ENCODE peak calls at places on chromosomes 6 and 20, in nine cellular contexts. One of them, this sample, is unnamed.

GRCh38 chr6:163354085-163354484 is 60.4 kb upstream of the QKI start:
- DNase-seq in brain microvascular endothelial cell: peak; percentile 67
- DNase-seq in A549: no peak
- DNase-seq in tibial nerve: no peak
- DNase-seq in mammary epithelial cell: no peak
- DNase-seq in psoas muscle: no peak
- DNase-seq in left ventricle myocardium inferior: no peak
- DNase-seq in CD8-positive, alpha-beta T cell: no peak
- DNase-seq in Panc1: no peak
- DNase-seq in this sample: no peak

GRCh38 chr6:159654483-159655098 is 38.5 kb downstream of the SOD2 start:
- DNase-seq in brain microvascular endothelial cell: no peak
- DNase-seq in A549: peak; percentile 11
- DNase-seq in tibial nerve: no peak
- DNase-seq in mammary epithelial cell: peak; percentile 24
- DNase-seq in psoas muscle: no peak
- DNase-seq in left ventricle myocardium inferior: no peak
- DNase-seq in CD8-positive, alpha-beta T cell: no peak
- DNase-seq in Panc1: peak; percentile 13
- DNase-seq in this sample: no peak

GRCh38 chr6:143969077-143969476 is 39.0 kb downstream of the PLAGL1 start:
- DNase-seq in brain microvascular endothelial cell: no peak
- DNase-seq in A549: no peak
- DNase-seq in tibial nerve: no peak
- DNase-seq in mammary epithelial cell: no peak
- DNase-seq in psoas muscle: no peak
- DNase-seq in left ventricle myocardium inferior: no peak
- DNase-seq in CD8-positive, alpha-beta T cell: no peak
- DNase-seq in Panc1: no peak
- DNase-seq in this sample: no peak

GRCh38 chr20:51318058-51318960 is 224.2 kb downstream of the NFATC2 start:
- DNase-seq in brain microvascular endothelial cell: peak; percentile 41
- DNase-seq in A549: peak; percentile 32
- DNase-seq in tibial nerve: no peak
- DNase-seq in mammary epithelial cell: no peak
- DNase-seq in psoas muscle: no peak
- DNase-seq in left ventricle myocardium inferior: peak; percentile 21
- DNase-seq in CD8-positive, alpha-beta T cell: peak; percentile 23
- DNase-seq in Panc1: no peak
- DNase-seq in this sample: no peak

GRCh38 chr6:118324081-118324480 is 224.0 kb upstream of the PLN start:
- DNase-seq in brain microvascular endothelial cell: no peak
- DNase-seq in A549: no peak
- DNase-seq in tibial nerve: no peak
- DNase-seq in mammary epithelial cell: peak; percentile 49
- DNase-seq in psoas muscle: no peak
- DNase-seq in left ventricle myocardium inferior: no peak
- DNase-seq in CD8-positive, alpha-beta T cell: no peak
- DNase-seq in Panc1: no peak
- DNase-seq in this sample: no peak

GRCh38 chr20:14829897-14830296 is 492.5 kb upstream of the FLRT3 start:
- DNase-seq in brain microvascular endothelial cell: no peak
- DNase-seq in A549: no peak
- DNase-seq in tibial nerve: no peak
- DNase-seq in mammary epithelial cell: no peak
- DNase-seq in psoas muscle: no peak
- DNase-seq in left ventricle myocardium inferior: no peak
- DNase-seq in CD8-positive, alpha-beta T cell: no peak
- DNase-seq in Panc1: no peak
- DNase-seq in this sample: no peak

GRCh38 chr6:3296113-3296512 is 37.4 kb downstream of the PSMG4 start:
- DNase-seq in brain microvascular endothelial cell: no peak
- DNase-seq in A549: no peak
- DNase-seq in tibial nerve: no peak
- DNase-seq in mammary epithelial cell: no peak
- DNase-seq in psoas muscle: no peak
- DNase-seq in left ventricle myocardium inferior: no peak
- DNase-seq in CD8-positive, alpha-beta T cell: no peak
- DNase-seq in Panc1: no peak
- DNase-seq in this sample: no peak

GRCh38 chr6:85389180-85389797 is 60.6 kb upstream of the NT5E start:
- DNase-seq in brain microvascular endothelial cell: no peak
- DNase-seq in A549: no peak
- DNase-seq in tibial nerve: no peak
- DNase-seq in mammary epithelial cell: no peak
- DNase-seq in psoas muscle: no peak
- DNase-seq in left ventricle myocardium inferior: no peak
- DNase-seq in CD8-positive, alpha-beta T cell: no peak
- DNase-seq in Panc1: no peak
- DNase-seq in this sample: no peak

GRCh38 chr6:27359231-27359630 is 29.3 kb upstream of the ZNF391 start:
- DNase-seq in brain microvascular endothelial cell: no peak
- DNase-seq in A549: no peak
- DNase-seq in tibial nerve: no peak
- DNase-seq in mammary epithelial cell: no peak
- DNase-seq in psoas muscle: no peak
- DNase-seq in left ventricle myocardium inferior: no peak
- DNase-seq in CD8-positive, alpha-beta T cell: no peak
- DNase-seq in Panc1: no peak
- DNase-seq in this sample: no peak

GRCh38 chr6:11613858-11614257 is 76.3 kb downstream of the TMEM170B start:
- DNase-seq in brain microvascular endothelial cell: peak; percentile 94
- DNase-seq in A549: peak; percentile 8
- DNase-seq in tibial nerve: no peak
- DNase-seq in mammary epithelial cell: peak; percentile 73
- DNase-seq in psoas muscle: no peak
- DNase-seq in left ventricle myocardium inferior: no peak
- DNase-seq in CD8-positive, alpha-beta T cell: no peak
- DNase-seq in Panc1: no peak
- DNase-seq in this sample: no peak

GRCh38 chr6:152811785-152812184 is 61.2 kb downstream of the VIP start:
- DNase-seq in brain microvascular endothelial cell: no peak
- DNase-seq in A549: no peak
- DNase-seq in tibial nerve: no peak
- DNase-seq in mammary epithelial cell: no peak
- DNase-seq in psoas muscle: no peak
- DNase-seq in left ventricle myocardium inferior: no peak
- DNase-seq in CD8-positive, alpha-beta T cell: no peak
- DNase-seq in Panc1: no peak
- DNase-seq in this sample: no peak

GRCh38 chr6:168001037-168001348 is 3.5 kb downstream of the KIF25 start:
- DNase-seq in brain microvascular endothelial cell: no peak
- DNase-seq in A549: no peak
- DNase-seq in tibial nerve: no peak
- DNase-seq in mammary epithelial cell: no peak
- DNase-seq in psoas muscle: no peak
- DNase-seq in left ventricle myocardium inferior: no peak
- DNase-seq in CD8-positive, alpha-beta T cell: no peak
- DNase-seq in Panc1: no peak
- DNase-seq in this sample: no peak

GRCh38 chr6:6734463-6735455 is 146.2 kb downstream of the LY86 start:
- DNase-seq in brain microvascular endothelial cell: no peak
- DNase-seq in A549: no peak
- DNase-seq in tibial nerve: no peak
- DNase-seq in mammary epithelial cell: no peak
- DNase-seq in psoas muscle: no peak
- DNase-seq in left ventricle myocardium inferior: no peak
- DNase-seq in CD8-positive, alpha-beta T cell: no peak
- DNase-seq in Panc1: no peak
- DNase-seq in this sample: no peak

GRCh38 chr6:19860235-19860877 is 23.2 kb downstream of the ID4 start:
- DNase-seq in brain microvascular endothelial cell: no peak
- DNase-seq in A549: no peak
- DNase-seq in tibial nerve: no peak
- DNase-seq in mammary epithelial cell: no peak
- DNase-seq in psoas muscle: no peak
- DNase-seq in left ventricle myocardium inferior: no peak
- DNase-seq in CD8-positive, alpha-beta T cell: no peak
- DNase-seq in Panc1: no peak
- DNase-seq in this sample: no peak

GRCh38 chr6:63349401-63349800 is 29.6 kb upstream of the LGSN start:
- DNase-seq in brain microvascular endothelial cell: no peak
- DNase-seq in A549: no peak
- DNase-seq in tibial nerve: no peak
- DNase-seq in mammary epithelial cell: no peak
- DNase-seq in psoas muscle: no peak
- DNase-seq in left ventricle myocardium inferior: no peak
- DNase-seq in CD8-positive, alpha-beta T cell: no peak
- DNase-seq in Panc1: no peak
- DNase-seq in this sample: no peak

GRCh38 chr6:108587258-108588059 is 26.7 kb downstream of the FOXO3 start:
- DNase-seq in brain microvascular endothelial cell: peak; percentile 87
- DNase-seq in A549: no peak
- DNase-seq in tibial nerve: no peak
- DNase-seq in mammary epithelial cell: peak; percentile 66
- DNase-seq in psoas muscle: no peak
- DNase-seq in left ventricle myocardium inferior: no peak
- DNase-seq in CD8-positive, alpha-beta T cell: no peak
- DNase-seq in Panc1: no peak
- DNase-seq in this sample: no peak

DNA sequence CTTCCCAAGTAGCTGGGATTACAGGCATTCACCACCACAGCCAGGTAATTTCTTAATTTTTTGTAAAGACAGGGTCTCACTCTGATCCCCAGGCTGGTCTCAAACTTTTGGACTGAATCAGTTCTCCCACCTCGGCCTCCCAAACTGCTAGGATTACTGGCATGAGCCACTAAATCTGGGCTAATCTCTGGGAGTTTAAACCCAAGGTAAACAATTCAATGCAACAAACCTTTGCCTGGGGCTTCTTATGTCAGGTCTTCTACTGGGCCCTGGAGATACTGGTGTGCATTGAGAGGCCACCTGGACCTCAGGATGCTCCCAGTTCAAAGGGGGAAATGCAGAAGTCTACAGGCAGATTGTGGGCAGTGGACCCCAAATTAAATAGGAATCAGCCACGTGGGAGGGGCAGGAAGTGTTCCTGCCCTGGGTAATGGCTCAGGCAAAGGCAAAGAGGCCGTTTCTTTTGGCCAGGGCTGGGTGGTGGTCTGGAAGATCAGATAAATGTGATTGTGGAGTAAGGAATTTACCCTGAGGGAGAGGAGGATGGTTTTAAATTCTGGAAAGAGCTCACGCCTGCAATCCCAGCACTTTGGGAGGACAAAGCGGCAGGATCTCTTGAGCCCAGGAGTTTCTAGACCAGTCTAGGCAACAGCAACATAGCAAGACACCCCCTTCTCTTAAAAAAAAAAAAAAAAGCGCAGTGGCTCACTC is 1.3 kb upstream of the MYBL2 start:
- DNase-seq in brain microvascular endothelial cell: no peak
- DNase-seq in A549: no peak
- DNase-seq in tibial nerve: no peak
- DNase-seq in mammary epithelial cell: no peak
- DNase-seq in psoas muscle: no peak
- DNase-seq in left ventricle myocardium inferior: no peak
- DNase-seq in CD8-positive, alpha-beta T cell: no peak
- DNase-seq in Panc1: no peak
- DNase-seq in this sample: no peak
- H3K27ac ChIP-seq in brain microvascular endothelial cell: no peak overlapping the region
- H3K27ac ChIP-seq in A549: no peak overlapping the region
- H3K27ac ChIP-seq in tibial nerve: no peak overlapping the region
- H3K27ac ChIP-seq in mammary epithelial cell: no peak overlapping the region
- H3K27ac ChIP-seq in psoas muscle: no peak overlapping the region
- H3K27ac ChIP-seq in left ventricle myocardium inferior: no peak overlapping the region
- H3K27ac ChIP-seq in CD8-positive, alpha-beta T cell: no peak overlapping the region
- H3K27ac ChIP-seq in Panc1: no peak overlapping the region
- H3K27ac ChIP-seq in this sample: no peak overlapping the region

GRCh38 chr20:31840906-31841816 is 4.2 kb downstream of the FOXS1 start:
- DNase-seq in brain microvascular endothelial cell: no peak
- DNase-seq in A549: no peak
- DNase-seq in tibial nerve: no peak
- DNase-seq in mammary epithelial cell: no peak
- DNase-seq in psoas muscle: no peak
- DNase-seq in left ventricle myocardium inferior: no peak
- DNase-seq in CD8-positive, alpha-beta T cell: no peak
- DNase-seq in Panc1: no peak
- DNase-seq in this sample: no peak

GRCh38 chr20:31841928-31842327 is 3.5 kb downstream of the FOXS1 start:
- DNase-seq in brain microvascular endothelial cell: peak; percentile 78
- DNase-seq in A549: no peak
- DNase-seq in tibial nerve: no peak
- DNase-seq in mammary epithelial cell: no peak
- DNase-seq in psoas muscle: no peak
- DNase-seq in left ventricle myocardium inferior: no peak
- DNase-seq in CD8-positive, alpha-beta T cell: no peak
- DNase-seq in Panc1: no peak
- DNase-seq in this sample: no peak

GRCh38 chr20:31843881-31844280 is 1.5 kb downstream of the FOXS1 start:
- DNase-seq in brain microvascular endothelial cell: no peak
- DNase-seq in A549: no peak
- DNase-seq in tibial nerve: no peak
- DNase-seq in mammary epithelial cell: no peak
- DNase-seq in psoas muscle: no peak
- DNase-seq in left ventricle myocardium inferior: no peak
- DNase-seq in CD8-positive, alpha-beta T cell: no peak
- DNase-seq in Panc1: no peak
- DNase-seq in this sample: no peak

GRCh38 chr20:31843288-31843687 is 2.1 kb downstream of the FOXS1 start:
- DNase-seq in brain microvascular endothelial cell: no peak
- DNase-seq in A549: no peak
- DNase-seq in tibial nerve: no peak
- DNase-seq in mammary epithelial cell: no peak
- DNase-seq in psoas muscle: no peak
- DNase-seq in left ventricle myocardium inferior: no peak
- DNase-seq in CD8-positive, alpha-beta T cell: no peak
- DNase-seq in Panc1: no peak
- DNase-seq in this sample: no peak

GRCh38 chr20:31842471-31843157 is 2.8 kb downstream of the FOXS1 start:
- DNase-seq in brain microvascular endothelial cell: peak; percentile 84
- DNase-seq in A549: no peak
- DNase-seq in tibial nerve: no peak
- DNase-seq in mammary epithelial cell: no peak
- DNase-seq in psoas muscle: peak; percentile 48
- DNase-seq in left ventricle myocardium inferior: peak; percentile 77
- DNase-seq in CD8-positive, alpha-beta T cell: no peak
- DNase-seq in Panc1: no peak
- DNase-seq in this sample: no peak
- H3K27ac ChIP-seq in brain microvascular endothelial cell: peak overlapping the region; percentile 99
- H3K27ac ChIP-seq in A549: peak overlapping the region; percentile 86
- H3K27ac ChIP-seq in tibial nerve: no peak overlapping the region
- H3K27ac ChIP-seq in mammary epithelial cell: no peak overlapping the region
- H3K27ac ChIP-seq in psoas muscle: peak overlapping the region; percentile 55
- H3K27ac ChIP-seq in left ventricle myocardium inferior: peak overlapping the region; percentile 87
- H3K27ac ChIP-seq in CD8-positive, alpha-beta T cell: no peak overlapping the region
- H3K27ac ChIP-seq in Panc1: peak overlapping the region; percentile 84
- H3K27ac ChIP-seq in this sample: no peak overlapping the region

GRCh38 chr20:35870541-35871307 is 83.6 kb downstream of the SCAND1 start:
- DNase-seq in brain microvascular endothelial cell: peak; percentile 14
- DNase-seq in A549: no peak
- DNase-seq in tibial nerve: no peak
- DNase-seq in mammary epithelial cell: no peak
- DNase-seq in psoas muscle: no peak
- DNase-seq in left ventricle myocardium inferior: no peak
- DNase-seq in CD8-positive, alpha-beta T cell: no peak
- DNase-seq in Panc1: peak; percentile 35
- DNase-seq in this sample: no peak
- H3K27ac ChIP-seq in brain microvascular endothelial cell: peak overlapping the region; percentile 90
- H3K27ac ChIP-seq in A549: peak overlapping the region; percentile 65
- H3K27ac ChIP-seq in tibial nerve: no peak overlapping the region
- H3K27ac ChIP-seq in mammary epithelial cell: peak overlapping the region; percentile 77
- H3K27ac ChIP-seq in psoas muscle: peak overlapping the region; percentile 82
- H3K27ac ChIP-seq in left ventricle myocardium inferior: peak overlapping the region; percentile 39
- H3K27ac ChIP-seq in CD8-positive, alpha-beta T cell: no peak overlapping the region
- H3K27ac ChIP-seq in Panc1: peak overlapping the region; percentile 82
- H3K27ac ChIP-seq in this sample: peak overlapping the region; percentile 78

GRCh38 chr6:52360028-52360427 is 1.9 kb upstream of the PAQR8 start:
- DNase-seq in brain microvascular endothelial cell: no peak
- DNase-seq in A549: no peak
- DNase-seq in tibial nerve: no peak
- DNase-seq in mammary epithelial cell: no peak
- DNase-seq in psoas muscle: no peak
- DNase-seq in left ventricle myocardium inferior: no peak
- DNase-seq in CD8-positive, alpha-beta T cell: no peak
- DNase-seq in Panc1: no peak
- DNase-seq in this sample: no peak
- H3K27ac ChIP-seq in brain microvascular endothelial cell: no peak overlapping the region
- H3K27ac ChIP-seq in A549: no peak overlapping the region
- H3K27ac ChIP-seq in tibial nerve: no peak overlapping the region
- H3K27ac ChIP-seq in mammary epithelial cell: no peak overlapping the region
- H3K27ac ChIP-seq in psoas muscle: no peak overlapping the region
- H3K27ac ChIP-seq in left ventricle myocardium inferior: no peak overlapping the region
- H3K27ac ChIP-seq in CD8-positive, alpha-beta T cell: no peak overlapping the region
- H3K27ac ChIP-seq in Panc1: no peak overlapping the region
- H3K27ac ChIP-seq in this sample: no peak overlapping the region

This sample was measured in epithelial cell of prostate.